ENCODE peak calls at places on chromosome 15, in four cellular contexts. One of them, this sample, is unnamed.

GRCh38 chr15:31452595-31453557 is 126.2 kb downstream of the KLF13 start:
- DNase-seq in PC-3: no peak
- DNase-seq in psoas muscle: no peak
- DNase-seq in omental fat pad: no peak
- DNase-seq in this sample: no peak

GRCh38 chr15:30649952-30650929 is 24.3 kb downstream of the ARHGAP11B start:
- DNase-seq in omental fat pad: no peak
- DNase-seq in PC-3: no peak
- DNase-seq in psoas muscle: no peak
- DNase-seq in this sample: no peak

GRCh38 chr15:79314811-79315210 is 3.9 kb downstream of the TMED3 start:
- DNase-seq in PC-3: peak
- DNase-seq in omental fat pad: no peak
- DNase-seq in psoas muscle: no peak
- DNase-seq in this sample: no peak

GRCh38 chr15:65952425-65953053 is 83.2 kb downstream of the RAB11A start:
- DNase-seq in psoas muscle: no peak
- DNase-seq in omental fat pad: no peak
- DNase-seq in PC-3: peak
- DNase-seq in this sample: no peak

GRCh38 chr15:72592676-72593075 is 61.8 kb upstream of the GOLGA6B start:
- DNase-seq in omental fat pad: no peak
- DNase-seq in psoas muscle: no peak
- DNase-seq in PC-3: no peak
- DNase-seq in this sample: no peak

GRCh38 chr15:100861511-100861991 is 18.1 kb upstream of the ALDH1A3 start:
- DNase-seq in psoas muscle: peak
- DNase-seq in omental fat pad: no peak
- DNase-seq in PC-3: no peak
- DNase-seq in this sample: no peak

GRCh38 chr15:30924353-30924752 is 20.6 kb downstream of the FAN1 start:
- DNase-seq in psoas muscle: no peak
- DNase-seq in PC-3: no peak
- DNase-seq in omental fat pad: no peak
- DNase-seq in this sample: no peak

GRCh38 chr15:76209948-76210347 is 101.3 kb downstream of the ETFA start:
- DNase-seq in omental fat pad: no peak
- DNase-seq in psoas muscle: no peak
- DNase-seq in PC-3: no peak
- DNase-seq in this sample: no peak

GRCh38 chr15:41979493-41980266 is 7.3 kb upstream of the EHD4 start:
- DNase-seq in psoas muscle: no peak
- DNase-seq in omental fat pad: no peak
- DNase-seq in PC-3: peak
- DNase-seq in this sample: no peak

GRCh38 chr15:75842722-75843617 is at the start of gene UBE2Q2:
- DNase-seq in psoas muscle: peak
- DNase-seq in omental fat pad: peak
- DNase-seq in PC-3: peak
- DNase-seq in this sample: peak

GRCh38 chr15:101255615-101256350 is 3.9 kb upstream of the CHSY1 start:
- DNase-seq in PC-3: no peak
- DNase-seq in omental fat pad: no peak
- DNase-seq in psoas muscle: no peak
- DNase-seq in this sample: no peak

GRCh38 chr15:29530966-29531365 is 261.3 kb upstream of the NSMCE3 start:
- DNase-seq in omental fat pad: no peak
- DNase-seq in PC-3: no peak
- DNase-seq in psoas muscle: no peak
- DNase-seq in this sample: no peak

GRCh38 chr15:60374628-60375081 is 23.1 kb downstream of the ANXA2 start:
- DNase-seq in psoas muscle: peak
- DNase-seq in omental fat pad: no peak
- DNase-seq in PC-3: peak
- DNase-seq in this sample: no peak
- TF ChIP-seq CTCF in psoas muscle: no peak
- TF ChIP-seq CTCF in omental fat pad: no peak
- TF ChIP-seq CTCF in PC-3: peak
- TF ChIP-seq CTCF in this sample: no peak

DNA sequence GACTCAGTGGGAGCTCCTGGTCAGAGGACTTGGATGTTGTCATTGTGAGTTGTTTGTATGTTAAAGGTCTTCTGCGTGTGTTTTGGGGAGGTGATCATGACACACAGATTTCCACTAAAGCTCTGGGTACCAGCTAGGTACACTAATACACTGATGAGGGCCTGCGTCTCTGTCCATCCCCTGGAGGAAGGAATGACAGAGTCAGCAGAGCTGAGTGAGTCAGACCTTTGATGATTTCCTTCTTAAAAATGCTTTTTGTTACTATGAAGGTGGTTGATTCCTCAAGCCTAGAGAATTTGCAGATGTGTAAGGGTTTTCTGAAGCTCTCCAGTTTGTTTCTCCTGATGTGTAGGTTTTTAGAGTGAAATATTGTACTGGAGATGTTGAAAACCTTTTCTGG is 424.1 kb upstream of the TPM1 start:
- DNase-seq in omental fat pad: no peak
- DNase-seq in PC-3: peak
- DNase-seq in psoas muscle: no peak
- DNase-seq in this sample: no peak
- TF ChIP-seq CTCF in omental fat pad: no peak
- TF ChIP-seq CTCF in PC-3: no peak
- TF ChIP-seq CTCF in psoas muscle: no peak
- TF ChIP-seq CTCF in this sample: no peak

GRCh38 chr15:80855206-80855605 is 76.0 kb downstream of the CEMIP start:
- DNase-seq in psoas muscle: no peak
- DNase-seq in omental fat pad: no peak
- DNase-seq in PC-3: no peak
- DNase-seq in this sample: no peak

GRCh38 chr15:80856809-80857377 is 77.7 kb downstream of the CEMIP start:
- DNase-seq in omental fat pad: no peak
- DNase-seq in psoas muscle: peak
- DNase-seq in PC-3: peak
- DNase-seq in this sample: no peak

GRCh38 chr15:80854104-80854503 is 74.9 kb downstream of the CEMIP start:
- DNase-seq in PC-3: no peak
- DNase-seq in psoas muscle: no peak
- DNase-seq in omental fat pad: no peak
- DNase-seq in this sample: no peak

GRCh38 chr15:80852676-80853075 is 73.5 kb downstream of the CEMIP start:
- DNase-seq in omental fat pad: no peak
- DNase-seq in PC-3: peak
- DNase-seq in psoas muscle: no peak
- DNase-seq in this sample: no peak

GRCh38 chr15:80856400-80856799 is 77.2 kb downstream of the CEMIP start:
- DNase-seq in PC-3: peak
- DNase-seq in omental fat pad: no peak
- DNase-seq in psoas muscle: no peak
- DNase-seq in this sample: no peak
- TF ChIP-seq CTCF in PC-3: peak
- TF ChIP-seq CTCF in omental fat pad: no peak
- TF ChIP-seq CTCF in psoas muscle: no peak
- TF ChIP-seq CTCF in this sample: no peak

DNA sequence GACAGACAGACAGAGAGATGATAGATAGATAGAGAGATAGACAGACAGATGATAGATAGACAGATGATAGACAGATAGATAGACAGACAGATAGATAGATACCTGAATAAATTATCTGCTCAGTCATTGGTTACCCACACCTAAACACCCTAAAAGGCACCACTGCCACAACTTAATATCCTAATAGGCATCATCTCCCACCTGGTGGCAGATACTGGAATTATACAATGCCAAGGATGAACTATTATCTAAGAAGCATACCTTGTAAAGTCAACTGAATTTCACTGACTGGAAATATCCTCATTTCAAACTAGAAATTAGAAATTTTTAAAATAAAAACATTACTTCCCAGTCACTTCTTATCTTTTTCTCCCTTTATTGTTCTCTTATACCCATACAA is 19.4 kb upstream of the ATP8B4 start:
- DNase-seq in PC-3: peak
- DNase-seq in psoas muscle: no peak
- DNase-seq in omental fat pad: no peak
- DNase-seq in this sample: no peak
- TF ChIP-seq CTCF in PC-3: peak
- TF ChIP-seq CTCF in psoas muscle: no peak
- TF ChIP-seq CTCF in omental fat pad: no peak
- TF ChIP-seq CTCF in this sample: no peak

DNA sequence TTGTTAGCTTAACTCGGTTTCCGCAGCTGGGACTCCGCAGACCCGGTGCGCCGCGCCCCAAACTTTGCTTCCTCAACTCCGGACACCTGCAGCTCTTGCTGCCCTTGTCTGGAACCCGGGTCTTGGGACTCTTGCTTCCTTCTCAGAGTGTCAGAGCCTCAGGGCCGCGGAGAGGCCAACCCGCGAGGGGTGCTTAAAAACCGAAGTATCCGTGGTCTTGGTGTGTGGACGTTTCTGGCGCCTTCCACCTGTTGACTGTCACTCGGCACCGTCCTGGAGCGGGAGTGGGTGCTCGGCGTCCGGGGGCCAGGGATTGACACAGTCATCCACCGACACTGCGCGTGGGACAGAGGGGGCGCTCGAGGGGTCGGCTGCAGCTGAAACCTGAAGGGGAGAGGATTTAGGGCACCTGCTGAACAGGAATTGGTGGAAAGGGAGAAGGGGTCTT is 386 bp downstream of the SQOR start:
- DNase-seq in omental fat pad: no peak
- DNase-seq in PC-3: peak
- DNase-seq in psoas muscle: peak
- DNase-seq in this sample: peak
- TF ChIP-seq CTCF in omental fat pad: no peak
- TF ChIP-seq CTCF in PC-3: peak
- TF ChIP-seq CTCF in psoas muscle: peak
- TF ChIP-seq CTCF in this sample: peak

GRCh38 chr15:94230436-94230885 is 900 bp upstream of the MCTP2 start:
- DNase-seq in psoas muscle: no peak
- DNase-seq in omental fat pad: no peak
- DNase-seq in PC-3: no peak
- DNase-seq in this sample: no peak

GRCh38 chr15:94232107-94232506 is 746 bp downstream of the MCTP2 start:
- DNase-seq in PC-3: no peak
- DNase-seq in omental fat pad: no peak
- DNase-seq in psoas muscle: no peak
- DNase-seq in this sample: no peak

GRCh38 chr15:94229591-94230365 is 1.6 kb upstream of the MCTP2 start:
- DNase-seq in psoas muscle: no peak
- DNase-seq in omental fat pad: no peak
- DNase-seq in PC-3: peak
- DNase-seq in this sample: peak

GRCh38 chr15:94231728-94232086 is 346 bp downstream of the MCTP2 start:
- DNase-seq in PC-3: peak
- DNase-seq in psoas muscle: no peak
- DNase-seq in omental fat pad: no peak
- DNase-seq in this sample: peak

GRCh38 chr15:94230886-94231727 is at the start of gene MCTP2:
- DNase-seq in omental fat pad: peak
- DNase-seq in PC-3: peak
- DNase-seq in psoas muscle: peak
- DNase-seq in this sample: peak
- TF ChIP-seq CTCF in omental fat pad: no peak
- TF ChIP-seq CTCF in PC-3: peak
- TF ChIP-seq CTCF in psoas muscle: no peak
- TF ChIP-seq CTCF in this sample: peak

GRCh38 chr15:91073768-91074167 is 26.3 kb upstream of the SV2B start:
- DNase-seq in omental fat pad: no peak
- DNase-seq in psoas muscle: no peak
- DNase-seq in PC-3: no peak
- DNase-seq in this sample: no peak
- TF ChIP-seq CTCF in omental fat pad: no peak
- TF ChIP-seq CTCF in psoas muscle: no peak
- TF ChIP-seq CTCF in PC-3: no peak
- TF ChIP-seq CTCF in this sample: no peak